ENCODE peak calls at places on chromosomes 2 and 18, in six cellular contexts. S is K562, M is HepG2, P is HCT116, D is H1, U is SK-N-SH. G is an unnamed sample.

GRCh38 chr2:120949027-120949956 is 213.6 kb downstream of the GLI2 start:
- DNase-seq in S (peak; percentile 19), M (peak; percentile 40), P (no peak), D (no peak), U (peak; percentile 59), G (peak; percentile 41)

GRCh38 chr18:23871410-23871809 is 143.1 kb upstream of the TTC39C start:
- DNase-seq in S (no peak), M (no peak), P (no peak), D (no peak), U (peak; percentile 31), G (no peak)

GRCh38 chr18:7298149-7298548 is 67.3 kb downstream of the LRRC30 start:
- DNase-seq in S (no peak), M (no peak), P (no peak), D (no peak), U (no peak), G (no peak)

GRCh38 chr2:238908960-238909951 is 61.4 kb downstream of the TWIST2 start:
- DNase-seq in S (no peak), M (no peak), P (no peak), D (no peak), U (no peak), G (peak; percentile 7)

GRCh38 chr2:10048501-10049171 is 5.3 kb downstream of the KLF11 start:
- DNase-seq in S (peak; percentile 71), M (no peak), P (peak; percentile 10), D (no peak), U (peak; percentile 82), G (peak; percentile 46)

GRCh38 chr2:15176604-15177003 is 384.5 kb downstream of the NBAS start:
- DNase-seq in S (no peak), M (no peak), P (no peak), D (no peak), U (no peak), G (no peak)

GRCh38 chr18:35282353-35282752 is 7.7 kb downstream of the ZSCAN30 start:
- DNase-seq in S (no peak), M (peak; percentile 8), P (no peak), D (no peak), U (no peak), G (no peak)

GRCh38 chr2:4678937-4679336 is 975.6 kb downstream of the DCDC2C start:
- DNase-seq in S (no peak), M (no peak), P (no peak), D (no peak), U (no peak), G (no peak)

GRCh38 chr2:106108351-106108750 is 85.8 kb downstream of the UXS1 start:
- DNase-seq in S (no peak), M (no peak), P (no peak), D (no peak), U (peak; percentile 54), G (peak; percentile 18)

GRCh38 chr18:10488022-10488421 is 33.6 kb downstream of the APCDD1 start:
- DNase-seq in S (no peak), M (no peak), P (no peak), D (no peak), U (no peak), G (no peak)

GRCh38 chr2:63051795-63052333 is 1.2 kb downstream of the OTX1 start:
- DNase-seq in S (no peak), M (no peak), P (no peak), D (peak; percentile 72), U (peak; percentile 29), G (no peak)

GRCh38 chr2:66445076-66445724 is 10.3 kb downstream of the MEIS1 start:
- DNase-seq in S (no peak), M (no peak), P (no peak), D (peak; percentile 70), U (no peak), G (no peak)
- TF ChIP-seq JUND in S (no peak), M (no peak), P (no peak), D (no peak), U (no peak), G (no peak)

GRCh38 chr2:118973542-118973951 is 31.6 kb downstream of the MARCO start:
- DNase-seq in S (no peak), M (no peak), P (no peak), D (peak; percentile 33), U (no peak), G (no peak)

GRCh38 chr2:118974103-118974911 is 32.3 kb downstream of the MARCO start:
- DNase-seq in S (no peak), M (no peak), P (no peak), D (peak; percentile 31), U (no peak), G (no peak)

GRCh38 chr2:118971245-118972122 is 29.5 kb downstream of the MARCO start:
- DNase-seq in S (no peak), M (no peak), P (peak; percentile 26), D (peak; percentile 39), U (no peak), G (peak; percentile 12)

GRCh38 chr2:118978064-118978463 is 36.1 kb downstream of the MARCO start:
- DNase-seq in S (no peak), M (no peak), P (no peak), D (no peak), U (no peak), G (no peak)

GRCh38 chr2:118975133-118975532 is 33.1 kb downstream of the MARCO start:
- DNase-seq in S (no peak), M (no peak), P (no peak), D (no peak), U (no peak), G (no peak)
- TF ChIP-seq JUND in S (no peak), M (no peak), P (no peak), D (no peak), U (no peak), G (no peak)

DNA sequence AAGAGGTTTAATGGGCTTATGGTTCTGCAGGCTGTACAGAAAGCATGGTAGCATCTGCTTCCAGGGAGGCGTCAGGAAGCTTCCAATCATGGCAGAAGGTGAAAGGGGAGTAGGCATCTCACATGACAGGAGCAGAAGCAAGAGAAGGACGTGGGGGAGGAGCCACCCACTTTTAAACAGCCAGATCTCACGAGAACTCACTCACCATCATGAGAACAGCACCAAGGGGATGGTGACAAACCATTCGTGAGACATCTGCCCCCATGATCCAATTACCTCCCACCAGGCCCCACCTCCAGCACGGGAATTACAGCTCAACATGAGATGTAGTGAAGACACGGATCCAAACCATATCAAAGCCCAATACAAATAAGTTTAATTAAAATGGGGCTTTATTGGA is 113.8 kb downstream of the ATL2 start:
- DNase-seq in S (no peak), M (no peak), P (no peak), D (no peak), U (no peak), G (no peak)
- TF ChIP-seq JUND in S (no peak), M (no peak), P (no peak), D (no peak), U (no peak), G (no peak)

GRCh38 chr18:58205087-58205779 is 161.2 kb downstream of the NEDD4L start:
- DNase-seq in S (no peak), M (no peak), P (no peak), D (no peak), U (no peak), G (no peak)
- TF ChIP-seq JUND in S (no peak), M (no peak), P (no peak), D (no peak), U (peak; percentile 22), G (no peak)

GRCh38 chr2:65382776-65383357 is 49.5 kb downstream of the SPRED2 start:
- DNase-seq in S (peak; percentile 97), M (peak; percentile 86), P (peak; percentile 96), D (no peak), U (peak; percentile 50), G (peak; percentile 84)
- TF ChIP-seq JUND in S (peak; percentile 72), M (no peak), P (peak; percentile 78), D (no peak), U (peak; percentile 32), G (no peak)

DNA sequence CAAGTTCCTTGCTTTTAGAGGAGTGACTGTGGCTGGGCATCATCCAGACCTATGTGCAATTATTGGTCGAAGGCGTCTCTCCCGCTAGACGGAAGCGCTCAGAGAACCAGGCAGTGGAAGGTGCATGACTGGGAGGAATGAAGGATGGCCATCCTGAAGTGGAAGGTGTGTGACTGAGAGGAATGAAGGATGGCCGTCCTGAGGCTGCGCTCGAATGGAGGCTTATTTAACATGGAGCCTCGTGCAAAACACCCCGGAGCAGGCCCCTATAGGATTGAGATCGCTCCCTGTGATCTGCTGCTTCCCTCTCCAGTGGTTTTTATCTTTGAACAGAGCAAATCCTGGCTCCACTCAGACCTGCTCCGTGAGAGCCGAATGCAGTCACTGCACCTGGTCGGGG is 140.2 kb upstream of the ID2 start:
- DNase-seq in S (no peak), M (no peak), P (no peak), D (no peak), U (no peak), G (no peak)
- TF ChIP-seq JUND in S (no peak), M (no peak), P (no peak), D (no peak), U (no peak), G (no peak)

DNA sequence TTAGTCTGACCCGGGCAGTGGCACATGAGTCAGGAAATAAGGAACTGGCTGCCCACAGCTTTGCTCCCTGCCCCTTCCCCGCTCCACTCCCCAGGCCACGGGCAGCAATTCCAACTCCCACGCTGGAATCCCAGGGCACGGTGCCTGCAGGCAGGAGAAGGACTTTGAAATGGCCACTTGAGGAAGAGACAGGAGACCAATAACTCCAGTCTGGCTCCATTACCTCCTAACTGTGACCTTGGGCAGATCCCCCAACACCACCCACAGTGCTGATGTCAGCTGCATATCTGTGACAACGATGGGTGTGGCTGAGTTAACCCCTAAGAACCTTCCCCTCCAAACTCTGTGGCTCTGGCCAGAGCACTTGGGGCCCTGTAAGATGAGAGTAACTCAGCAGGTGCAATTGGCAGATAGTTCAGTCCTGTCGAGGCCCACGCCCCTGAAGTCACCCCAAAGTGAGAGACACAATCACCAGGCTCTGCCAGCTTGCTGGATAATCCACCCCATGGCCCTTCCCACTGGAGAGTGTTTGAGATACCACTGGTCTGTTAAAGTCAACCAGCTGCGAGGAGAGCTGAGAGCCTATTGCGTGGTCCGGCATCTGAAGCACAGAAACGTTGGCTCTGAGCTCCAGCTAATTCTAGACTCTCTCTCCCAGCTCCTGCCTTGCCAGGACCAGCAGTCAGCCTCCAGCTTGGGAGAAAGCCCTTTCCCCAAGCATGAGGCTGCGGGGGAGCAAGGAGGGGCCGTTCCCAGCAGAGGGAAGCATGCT is 175.2 kb downstream of the TNS1 start:
- DNase-seq in S (peak; percentile 84), M (no peak), P (no peak), D (no peak), U (no peak), G (no peak)
- TF ChIP-seq JUND in S (peak; percentile 59), M (no peak), P (no peak), D (no peak), U (no peak), G (no peak)

DNA sequence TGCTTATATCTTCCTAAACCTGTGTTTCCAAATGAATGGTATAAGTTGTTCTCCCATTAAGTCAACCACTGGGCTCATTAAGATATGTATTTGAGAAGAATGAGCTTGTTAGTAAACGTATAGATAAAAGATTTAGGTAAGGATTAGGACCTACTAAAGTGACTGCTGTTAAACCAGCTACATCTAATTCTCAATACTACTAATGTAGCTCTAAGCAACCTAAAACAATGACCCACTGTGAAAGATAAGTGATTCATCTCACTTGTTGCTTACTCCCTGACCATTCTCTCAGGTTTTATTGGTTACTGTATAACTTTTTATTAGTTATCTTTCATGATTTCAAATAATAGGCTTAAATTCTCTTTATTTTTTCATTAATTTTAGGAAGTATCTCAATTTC is 26.9 kb downstream of the SLC40A1 start:
- DNase-seq in S (no peak), M (peak; percentile 72), P (no peak), D (no peak), U (no peak), G (no peak)
- TF ChIP-seq JUND in S (no peak), M (no peak), P (no peak), D (no peak), U (no peak), G (no peak)